ENCODE peak calls at places on chromosomes 12 and 14, in four cellular contexts. One of them, this sample, is unnamed.

GRCh38 chr12:31234053-31234835 is 91.7 kb downstream of the SINHCAF start:
- DNase-seq in COR-L47: no peak
- DNase-seq in ACHN: no peak
- DNase-seq in HEK293T: peak
- DNase-seq in this sample: no peak

GRCh38 chr12:80400591-80400991 is 43.4 kb upstream of the PTPRQ start:
- DNase-seq in COR-L47: no peak
- DNase-seq in ACHN: no peak
- DNase-seq in HEK293T: no peak
- DNase-seq in this sample: no peak

GRCh38 chr12:46160081-46160980 is 108.5 kb downstream of the SLC38A1 start:
- DNase-seq in COR-L47: peak
- DNase-seq in ACHN: peak
- DNase-seq in HEK293T: peak
- DNase-seq in this sample: peak

GRCh38 chr12:70885952-70886351 is 34.6 kb downstream of the PTPRR start:
- DNase-seq in COR-L47: no peak
- DNase-seq in ACHN: no peak
- DNase-seq in HEK293T: no peak
- DNase-seq in this sample: no peak

GRCh38 chr14:69153848-69154208 is 909 bp upstream of the DCAF5 start:
- DNase-seq in COR-L47: no peak
- DNase-seq in ACHN: peak
- DNase-seq in HEK293T: no peak
- DNase-seq in this sample: no peak

GRCh38 chr12:107318804-107319535 is 225.6 kb upstream of the CRY1 start:
- DNase-seq in COR-L47: peak
- DNase-seq in ACHN: peak
- DNase-seq in HEK293T: peak
- DNase-seq in this sample: no peak

GRCh38 chr14:93114068-93114710 is 1.5 kb downstream of the ITPK1 start:
- DNase-seq in COR-L47: no peak
- DNase-seq in ACHN: no peak
- DNase-seq in HEK293T: no peak
- DNase-seq in this sample: no peak

GRCh38 chr12:121001841-121002483 is 14.3 kb downstream of the C12orf43 start:
- DNase-seq in COR-L47: no peak
- DNase-seq in ACHN: no peak
- DNase-seq in HEK293T: no peak
- DNase-seq in this sample: no peak

GRCh38 chr14:43001729-43002128 is 1395.1 kb downstream of the LRFN5 start:
- DNase-seq in COR-L47: no peak
- DNase-seq in ACHN: no peak
- DNase-seq in HEK293T: no peak
- DNase-seq in this sample: no peak

GRCh38 chr12:5549011-5549410 is 117.1 kb downstream of the NTF3 start:
- DNase-seq in COR-L47: no peak
- DNase-seq in ACHN: no peak
- DNase-seq in HEK293T: no peak
- DNase-seq in this sample: no peak

GRCh38 chr12:26338574-26339572 is 143.5 kb downstream of the SSPN start:
- DNase-seq in COR-L47: no peak
- DNase-seq in ACHN: no peak
- DNase-seq in HEK293T: no peak
- DNase-seq in this sample: peak

This sample was measured in kidney glomerular epithelial cell.